ENCODE peak calls at places on chromosomes 5 and 9, in five cellular contexts. One of them, this sample, is unnamed.

GRCh38 chr5:172697123-172698121 is 56.4 kb downstream of the NEURL1B start:
- DNase-seq in activated CD4-positive, alpha-beta T cell treated with anti-CD3 and anti-CD28 coated beads, Interleukin-2, amount 50 U/mL, for 4 hours: peak
- DNase-seq in NCI-H774: peak
- DNase-seq in NCI-H446 treated with DMSO at 0.1 percent for 48 hours: peak
- DNase-seq in foreskin melanocyte: peak
- DNase-seq in this sample: peak

GRCh38 chr5:75446068-75446467 is 65.4 kb downstream of the CERT1 start:
- DNase-seq in activated CD4-positive, alpha-beta T cell treated with anti-CD3 and anti-CD28 coated beads, Interleukin-2, amount 50 U/mL, for 4 hours: no peak
- DNase-seq in NCI-H774: no peak
- DNase-seq in NCI-H446 treated with DMSO at 0.1 percent for 48 hours: no peak
- DNase-seq in foreskin melanocyte: no peak
- DNase-seq in this sample: no peak

GRCh38 chr5:167633931-167634341 is 657.5 kb upstream of the WWC1 start:
- DNase-seq in activated CD4-positive, alpha-beta T cell treated with anti-CD3 and anti-CD28 coated beads, Interleukin-2, amount 50 U/mL, for 4 hours: no peak
- DNase-seq in NCI-H774: no peak
- DNase-seq in NCI-H446 treated with DMSO at 0.1 percent for 48 hours: no peak
- DNase-seq in foreskin melanocyte: peak
- DNase-seq in this sample: no peak

GRCh38 chr9:13707635-13708410 is 428.3 kb upstream of the MPDZ start:
- DNase-seq in activated CD4-positive, alpha-beta T cell treated with anti-CD3 and anti-CD28 coated beads, Interleukin-2, amount 50 U/mL, for 4 hours: no peak
- DNase-seq in NCI-H774: no peak
- DNase-seq in NCI-H446 treated with DMSO at 0.1 percent for 48 hours: no peak
- DNase-seq in foreskin melanocyte: no peak
- DNase-seq in this sample: no peak

GRCh38 chr9:23702311-23702922 is 123.6 kb downstream of the ELAVL2 start:
- DNase-seq in activated CD4-positive, alpha-beta T cell treated with anti-CD3 and anti-CD28 coated beads, Interleukin-2, amount 50 U/mL, for 4 hours: no peak
- DNase-seq in NCI-H774: no peak
- DNase-seq in NCI-H446 treated with DMSO at 0.1 percent for 48 hours: no peak
- DNase-seq in foreskin melanocyte: no peak
- DNase-seq in this sample: no peak

GRCh38 chr5:1279443-1280151 is 15.3 kb downstream of the TERT start:
- DNase-seq in activated CD4-positive, alpha-beta T cell treated with anti-CD3 and anti-CD28 coated beads, Interleukin-2, amount 50 U/mL, for 4 hours: no peak
- DNase-seq in NCI-H774: no peak
- DNase-seq in NCI-H446 treated with DMSO at 0.1 percent for 48 hours: no peak
- DNase-seq in foreskin melanocyte: no peak
- DNase-seq in this sample: no peak

GRCh38 chr5:30878751-30879150 is 314.7 kb upstream of the CDH6 start:
- DNase-seq in activated CD4-positive, alpha-beta T cell treated with anti-CD3 and anti-CD28 coated beads, Interleukin-2, amount 50 U/mL, for 4 hours: no peak
- DNase-seq in NCI-H774: no peak
- DNase-seq in NCI-H446 treated with DMSO at 0.1 percent for 48 hours: no peak
- DNase-seq in foreskin melanocyte: no peak
- DNase-seq in this sample: no peak

GRCh38 chr9:111036068-111036789 is 2.0 kb downstream of the LPAR1 start:
- DNase-seq in activated CD4-positive, alpha-beta T cell treated with anti-CD3 and anti-CD28 coated beads, Interleukin-2, amount 50 U/mL, for 4 hours: no peak
- DNase-seq in NCI-H774: no peak
- DNase-seq in NCI-H446 treated with DMSO at 0.1 percent for 48 hours: no peak
- DNase-seq in foreskin melanocyte: no peak
- DNase-seq in this sample: no peak

GRCh38 chr9:129398101-129398795 is 220.2 kb upstream of the IER5L start:
- DNase-seq in activated CD4-positive, alpha-beta T cell treated with anti-CD3 and anti-CD28 coated beads, Interleukin-2, amount 50 U/mL, for 4 hours: no peak
- DNase-seq in NCI-H774: no peak
- DNase-seq in NCI-H446 treated with DMSO at 0.1 percent for 48 hours: no peak
- DNase-seq in foreskin melanocyte: no peak
- DNase-seq in this sample: no peak

GRCh38 chr5:152644316-152644715 is 239.2 kb upstream of the NMUR2 start:
- DNase-seq in activated CD4-positive, alpha-beta T cell treated with anti-CD3 and anti-CD28 coated beads, Interleukin-2, amount 50 U/mL, for 4 hours: no peak
- DNase-seq in NCI-H774: no peak
- DNase-seq in NCI-H446 treated with DMSO at 0.1 percent for 48 hours: no peak
- DNase-seq in foreskin melanocyte: no peak
- DNase-seq in this sample: no peak

GRCh38 chr9:111896942-111897830 is 572 bp downstream of the UGCG start:
- DNase-seq in activated CD4-positive, alpha-beta T cell treated with anti-CD3 and anti-CD28 coated beads, Interleukin-2, amount 50 U/mL, for 4 hours: peak
- DNase-seq in NCI-H774: no peak
- DNase-seq in NCI-H446 treated with DMSO at 0.1 percent for 48 hours: no peak
- DNase-seq in foreskin melanocyte: no peak
- DNase-seq in this sample: peak

GRCh38 chr5:143142596-143143435 is 260.7 kb downstream of the NR3C1 start:
- DNase-seq in activated CD4-positive, alpha-beta T cell treated with anti-CD3 and anti-CD28 coated beads, Interleukin-2, amount 50 U/mL, for 4 hours: no peak
- DNase-seq in NCI-H774: no peak
- DNase-seq in NCI-H446 treated with DMSO at 0.1 percent for 48 hours: peak
- DNase-seq in foreskin melanocyte: no peak
- DNase-seq in this sample: no peak

GRCh38 chr5:53667621-53668020 is 107.2 kb downstream of the NDUFS4 start:
- DNase-seq in activated CD4-positive, alpha-beta T cell treated with anti-CD3 and anti-CD28 coated beads, Interleukin-2, amount 50 U/mL, for 4 hours: no peak
- DNase-seq in NCI-H774: no peak
- DNase-seq in NCI-H446 treated with DMSO at 0.1 percent for 48 hours: no peak
- DNase-seq in foreskin melanocyte: no peak
- DNase-seq in this sample: no peak

GRCh38 chr5:119470105-119470763 is 17.9 kb downstream of the HSD17B4 start:
- DNase-seq in activated CD4-positive, alpha-beta T cell treated with anti-CD3 and anti-CD28 coated beads, Interleukin-2, amount 50 U/mL, for 4 hours: no peak
- DNase-seq in NCI-H774: no peak
- DNase-seq in NCI-H446 treated with DMSO at 0.1 percent for 48 hours: no peak
- DNase-seq in foreskin melanocyte: no peak
- DNase-seq in this sample: no peak

GRCh38 chr9:762217-762616 is 79.3 kb upstream of the DMRT1 start:
- DNase-seq in activated CD4-positive, alpha-beta T cell treated with anti-CD3 and anti-CD28 coated beads, Interleukin-2, amount 50 U/mL, for 4 hours: no peak
- DNase-seq in NCI-H774: no peak
- DNase-seq in NCI-H446 treated with DMSO at 0.1 percent for 48 hours: no peak
- DNase-seq in foreskin melanocyte: no peak
- DNase-seq in this sample: no peak

GRCh38 chr9:79572032-79572890 is 496 bp downstream of the TLE4 start:
- DNase-seq in activated CD4-positive, alpha-beta T cell treated with anti-CD3 and anti-CD28 coated beads, Interleukin-2, amount 50 U/mL, for 4 hours: peak
- DNase-seq in NCI-H774: no peak
- DNase-seq in NCI-H446 treated with DMSO at 0.1 percent for 48 hours: no peak
- DNase-seq in foreskin melanocyte: no peak
- DNase-seq in this sample: peak

GRCh38 chr5:95555553-95555952 is 652 bp downstream of the ARSK start:
- DNase-seq in activated CD4-positive, alpha-beta T cell treated with anti-CD3 and anti-CD28 coated beads, Interleukin-2, amount 50 U/mL, for 4 hours: no peak
- DNase-seq in NCI-H774: no peak
- DNase-seq in NCI-H446 treated with DMSO at 0.1 percent for 48 hours: no peak
- DNase-seq in foreskin melanocyte: no peak
- DNase-seq in this sample: no peak

GRCh38 chr9:107286057-107286456 is 3.0 kb downstream of the RAD23B start:
- DNase-seq in activated CD4-positive, alpha-beta T cell treated with anti-CD3 and anti-CD28 coated beads, Interleukin-2, amount 50 U/mL, for 4 hours: no peak
- DNase-seq in NCI-H774: no peak
- DNase-seq in NCI-H446 treated with DMSO at 0.1 percent for 48 hours: no peak
- DNase-seq in foreskin melanocyte: no peak
- DNase-seq in this sample: no peak

GRCh38 chr5:66769839-66770617 is 173.8 kb downstream of the MAST4 start:
- DNase-seq in activated CD4-positive, alpha-beta T cell treated with anti-CD3 and anti-CD28 coated beads, Interleukin-2, amount 50 U/mL, for 4 hours: no peak
- DNase-seq in NCI-H774: no peak
- DNase-seq in NCI-H446 treated with DMSO at 0.1 percent for 48 hours: no peak
- DNase-seq in foreskin melanocyte: no peak
- DNase-seq in this sample: no peak

GRCh38 chr9:92279302-92279701 is 14.2 kb downstream of the IARS1 start:
- DNase-seq in activated CD4-positive, alpha-beta T cell treated with anti-CD3 and anti-CD28 coated beads, Interleukin-2, amount 50 U/mL, for 4 hours: no peak
- DNase-seq in NCI-H774: no peak
- DNase-seq in NCI-H446 treated with DMSO at 0.1 percent for 48 hours: no peak
- DNase-seq in foreskin melanocyte: no peak
- DNase-seq in this sample: no peak

GRCh38 chr9:123049589-123050222 is 16.2 kb downstream of the GPR21 start:
- DNase-seq in activated CD4-positive, alpha-beta T cell treated with anti-CD3 and anti-CD28 coated beads, Interleukin-2, amount 50 U/mL, for 4 hours: no peak
- DNase-seq in NCI-H774: no peak
- DNase-seq in NCI-H446 treated with DMSO at 0.1 percent for 48 hours: peak
- DNase-seq in foreskin melanocyte: no peak
- DNase-seq in this sample: no peak